ENCODE peak calls at places on chromosomes 7 and 10, in four cellular contexts. H, K, U and O are unnamed samples.

GRCh38 chr7:158646766-158647474 is 57.7 kb downstream of the NCAPG2 start:
- DNase-seq in H (no peak), U (peak), K (no peak), O (no peak)

GRCh38 chr10:21505711-21506278 is 19.7 kb downstream of the SKIDA1 start:
- DNase-seq in K (no peak), U (no peak), H (no peak), O (no peak)

GRCh38 chr10:15518256-15518655 is 147.2 kb upstream of the FAM171A1 start:
- DNase-seq in H (no peak), K (no peak), U (no peak), O (no peak)

GRCh38 chr7:105296491-105296890 is 92.2 kb downstream of the SRPK2 start:
- DNase-seq in K (no peak), U (no peak), H (no peak), O (no peak)

GRCh38 chr7:38373155-38373554 is 99.7 kb upstream of the TARP start:
- DNase-seq in K (no peak), H (no peak), U (no peak), O (no peak)

GRCh38 chr10:28906440-28906839 is 229.1 kb downstream of the BAMBI start:
- DNase-seq in U (no peak), K (no peak), H (no peak), O (no peak)

GRCh38 chr10:118701529-118702323 is 53.0 kb downstream of the CACUL1 start:
- DNase-seq in K (no peak), H (no peak), U (no peak), O (no peak)

GRCh38 chr7:95471076-95471475 is 14.7 kb upstream of the ASB4 start:
- DNase-seq in U (no peak), H (no peak), K (no peak), O (no peak)

GRCh38 chr7:88432321-88432720 is 125.6 kb upstream of the STEAP4 start:
- DNase-seq in K (no peak), H (no peak), U (no peak), O (no peak)

GRCh38 chr7:45076946-45077345 is 11.8 kb downstream of the NACAD start:
- DNase-seq in U (no peak), H (no peak), K (no peak), O (no peak)

GRCh38 chr10:89531359-89531758 is 4.0 kb downstream of the SLC16A12 start:
- DNase-seq in H (no peak), U (no peak), K (no peak), O (no peak)

GRCh38 chr10:48899781-48900180 is 39.9 kb downstream of the LRRC18 start:
- DNase-seq in U (no peak), K (no peak), H (no peak), O (no peak)
- TF ChIP-seq POLR2A in U (no peak), K (no peak), H (no peak), O (no peak)

DNA sequence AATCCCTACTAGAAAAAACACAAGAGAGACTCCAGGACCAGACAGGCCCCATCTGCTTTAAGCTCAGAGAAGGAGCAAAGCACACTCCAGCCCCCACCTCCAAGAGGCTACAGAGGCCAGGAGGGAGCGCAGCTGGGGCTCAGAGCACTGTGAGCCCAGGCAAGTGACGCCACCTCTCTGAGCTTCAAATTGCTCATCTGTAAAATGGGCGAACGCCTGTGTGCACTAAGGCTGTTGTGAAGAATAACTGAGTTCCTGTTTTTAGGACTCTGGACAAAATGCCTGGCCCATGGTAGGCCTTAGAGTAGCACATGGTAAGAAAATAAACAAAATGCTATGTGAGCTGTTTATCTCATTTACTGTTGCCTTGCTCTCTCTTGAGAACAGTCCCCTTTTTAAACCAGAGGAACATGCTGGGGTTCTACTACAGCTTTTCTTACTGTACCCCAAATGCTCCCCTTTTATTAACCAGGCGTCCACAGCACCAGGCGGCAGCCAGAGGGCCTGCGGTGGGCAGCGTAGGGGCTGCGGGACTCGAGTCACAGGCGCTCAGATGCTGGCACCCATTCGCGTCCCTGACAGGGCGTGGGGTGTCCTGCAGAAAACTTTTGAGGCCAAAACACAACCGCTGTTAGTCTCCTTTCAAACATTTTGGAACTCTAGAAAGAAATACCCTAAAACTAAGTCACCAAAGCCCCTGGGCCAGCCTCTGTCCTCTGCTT is 103.8 kb downstream of the TAX1BP1 start:
- DNase-seq in H (no peak), K (no peak), U (no peak), O (no peak)
- TF ChIP-seq POLR2A in H (no peak), K (no peak), U (no peak), O (no peak)

DNA sequence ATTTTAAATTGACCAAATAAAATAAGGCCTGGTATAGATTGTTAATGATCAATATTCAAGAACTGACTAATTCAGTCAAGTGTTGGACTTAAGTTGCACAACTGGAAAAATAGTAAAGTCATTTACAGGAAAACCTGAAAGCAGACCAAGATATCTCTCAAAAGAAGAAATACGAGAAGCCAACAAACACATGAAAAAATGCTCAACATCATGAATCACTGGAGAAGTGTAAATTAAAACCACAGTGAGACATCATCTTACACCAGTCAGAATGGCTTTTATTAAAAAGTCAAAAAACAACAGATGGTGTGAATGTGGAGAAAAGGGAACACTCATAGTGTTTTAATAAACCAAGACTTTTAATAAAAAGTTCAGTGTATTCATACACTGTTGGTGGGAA is 80.4 kb upstream of the MALRD1 start:
- DNase-seq in K (no peak), U (no peak), H (no peak), O (no peak)
- TF ChIP-seq POLR2A in K (no peak), U (no peak), H (no peak), O (no peak)

DNA sequence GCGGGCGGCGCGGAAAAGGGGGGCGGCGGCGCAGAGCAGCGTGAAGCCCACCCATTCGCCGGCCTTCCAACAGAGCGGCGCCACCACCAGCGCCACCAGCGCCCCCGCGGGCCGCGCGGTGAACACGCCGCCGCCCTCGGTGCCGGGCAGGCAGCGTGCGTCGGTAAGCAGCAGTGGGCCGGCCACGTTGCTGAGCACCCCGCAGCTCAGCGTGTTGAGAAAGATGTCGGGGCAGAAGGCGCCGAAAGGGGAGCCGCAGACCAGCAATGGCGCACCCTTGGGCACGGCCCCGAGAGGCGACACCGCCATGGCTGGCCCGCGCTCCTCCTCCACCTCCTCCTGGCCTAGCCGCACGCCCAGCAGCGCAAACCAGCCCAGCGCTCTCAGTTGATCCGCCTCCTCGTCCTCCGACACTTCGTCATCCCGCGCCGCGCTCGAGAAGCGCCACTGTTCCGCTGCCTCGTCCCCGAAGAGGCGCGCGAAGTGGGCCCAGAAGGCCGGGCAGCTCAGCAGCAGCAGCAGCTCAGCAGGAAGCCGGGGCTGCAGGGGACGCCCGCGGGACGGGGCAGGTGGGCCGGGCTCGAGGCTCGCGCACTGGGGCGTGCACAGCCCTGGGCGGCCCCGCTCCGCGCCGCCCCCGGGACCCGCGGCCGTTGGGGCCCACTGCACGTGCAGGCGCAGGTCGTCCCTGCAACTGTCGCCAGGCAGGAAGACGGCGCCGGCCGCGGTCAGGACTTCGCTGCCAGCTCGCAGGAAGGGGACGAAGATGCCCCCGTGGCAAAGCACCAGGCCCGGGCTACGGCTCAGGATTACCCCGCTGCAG is 623 bp downstream of the TYSND1 start:
- DNase-seq in U (peak), H (peak), K (peak), O (peak)
- TF ChIP-seq POLR2A in U (no peak), H (peak), K (no peak), O (no peak)

GRCh38 chr10:73116017-73116416 is 5.8 kb downstream of the NUDT13 start:
- DNase-seq in U (no peak), H (no peak), K (no peak), O (no peak)

GRCh38 chr10:73119457-73119856 is 9.2 kb downstream of the NUDT13 start:
- DNase-seq in K (no peak), H (no peak), U (no peak), O (no peak)

GRCh38 chr10:73113543-73113942 is 3.3 kb downstream of the NUDT13 start:
- DNase-seq in K (no peak), U (no peak), H (no peak), O (no peak)

GRCh38 chr10:73119952-73120351 is 9.7 kb downstream of the NUDT13 start:
- DNase-seq in H (no peak), U (no peak), K (no peak), O (no peak)

GRCh38 chr10:73117976-73118743 is 7.9 kb downstream of the NUDT13 start:
- DNase-seq in K (no peak), U (no peak), H (no peak), O (no peak)
- TF ChIP-seq POLR2A in K (no peak), U (no peak), H (no peak), O (no peak)

GRCh38 chr10:30786131-30786530 is 156.6 kb upstream of the LYZL2 start:
- DNase-seq in H (no peak), K (no peak), U (no peak), O (peak)

GRCh38 chr10:30786906-30787305 is 157.4 kb upstream of the LYZL2 start:
- DNase-seq in K (no peak), U (no peak), H (no peak), O (no peak)

GRCh38 chr10:30783939-30784500 is 154.5 kb upstream of the LYZL2 start:
- DNase-seq in U (peak), H (peak), K (peak), O (peak)

GRCh38 chr10:30784521-30784895 is 155.0 kb upstream of the LYZL2 start:
- DNase-seq in H (no peak), U (no peak), K (no peak), O (no peak)

DNA sequence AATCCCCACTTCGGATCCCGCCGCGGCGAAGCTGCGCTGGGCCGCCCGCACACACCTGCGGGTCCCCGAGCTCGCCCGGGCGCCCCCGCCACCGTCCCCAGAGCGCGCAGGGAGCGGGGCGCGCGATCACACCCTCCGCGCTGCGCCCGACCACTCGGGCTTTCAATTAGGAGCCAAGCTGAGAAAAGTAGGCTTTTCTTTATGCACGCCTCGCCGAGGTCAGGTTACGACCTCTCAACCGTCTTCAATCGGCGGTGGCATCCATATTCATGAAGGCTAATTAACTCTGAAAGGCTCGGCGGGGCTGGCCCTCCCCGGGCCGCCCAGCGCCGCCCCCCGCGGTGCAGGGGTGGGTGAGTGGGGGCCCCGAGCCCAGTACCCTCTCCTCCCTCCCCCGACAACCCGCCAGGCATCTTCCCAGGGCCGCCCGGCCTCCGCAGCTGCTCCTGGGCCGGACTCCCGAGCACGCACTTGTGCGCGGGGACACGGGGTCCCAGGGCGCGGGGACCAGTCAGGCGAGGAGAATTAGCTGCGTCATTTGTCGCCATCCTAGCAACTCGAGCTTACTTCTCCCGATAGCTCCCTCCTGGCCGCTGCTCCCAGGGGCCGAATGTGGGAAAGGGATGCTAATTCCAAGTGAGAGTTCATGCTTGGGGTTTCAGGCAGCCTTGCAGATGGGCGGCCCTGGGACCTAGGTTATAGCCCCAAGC is 155.5 kb upstream of the LYZL2 start:
- DNase-seq in U (peak), K (peak), H (peak), O (peak)
- TF ChIP-seq POLR2A in U (no peak), K (no peak), H (no peak), O (no peak)

GRCh38 chr7:27656724-27657123 is 6.0 kb downstream of the HIBADH start:
- DNase-seq in K (no peak), U (no peak), H (no peak), O (no peak)

GRCh38 chr7:27663989-27664331 is 1.3 kb upstream of the HIBADH start:
- DNase-seq in K (no peak), H (no peak), U (no peak), O (no peak)

GRCh38 chr7:27661776-27662489 is 750 bp downstream of the HIBADH start:
- DNase-seq in K (peak), H (no peak), U (peak), O (no peak)

DNA sequence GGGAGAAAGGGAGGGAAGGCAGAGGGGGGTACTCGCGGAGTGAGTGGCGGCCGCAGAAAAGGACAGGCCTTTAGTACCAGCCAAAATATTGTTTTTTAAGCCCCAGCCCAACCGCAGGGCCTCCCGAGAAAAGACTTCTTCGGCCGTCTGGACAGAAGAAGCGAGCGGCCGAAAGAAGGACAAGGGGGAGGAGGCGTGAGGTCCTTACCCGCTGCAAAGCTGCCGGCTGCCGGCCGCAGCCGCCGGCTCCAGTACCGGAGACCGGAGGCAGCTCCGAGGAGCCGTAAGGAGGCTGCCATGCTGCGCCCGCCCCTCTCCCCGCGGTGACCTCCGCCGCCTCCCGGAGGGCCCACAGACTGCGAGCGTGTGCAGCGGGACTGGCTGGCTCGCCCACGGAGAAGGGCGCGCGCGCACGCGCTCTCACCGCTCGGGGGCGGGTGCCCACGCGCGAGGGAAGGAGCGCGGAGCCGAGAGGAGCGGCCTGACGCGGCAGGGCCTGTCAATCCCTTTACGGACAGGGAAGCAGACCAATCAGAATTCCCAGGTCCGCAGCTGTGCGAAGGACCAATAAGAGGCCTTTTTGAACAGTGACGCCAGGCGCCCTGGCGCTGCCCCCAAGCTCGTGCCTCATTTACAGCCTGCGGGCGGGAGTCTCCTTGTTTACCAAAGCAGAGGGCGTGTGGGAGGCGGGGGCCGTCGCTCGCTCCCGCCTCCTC is at the start of gene HIBADH:
- DNase-seq in K (peak), U (peak), H (peak), O (peak)
- TF ChIP-seq POLR2A in K (peak), U (peak), H (peak), O (peak)

GRCh38 chr7:13991791-13992620 is 2.5 kb upstream of the ETV1 start:
- DNase-seq in H (no peak), K (no peak), U (no peak), O (no peak)

GRCh38 chr7:13992621-13992982 is 3.1 kb upstream of the ETV1 start:
- DNase-seq in H (no peak), K (no peak), U (no peak), O (no peak)

GRCh38 chr7:13990319-13990983 is 985 bp upstream of the ETV1 start:
- DNase-seq in H (peak), K (no peak), U (peak), O (peak)

GRCh38 chr7:13989944-13990295 is 454 bp upstream of the ETV1 start:
- DNase-seq in K (no peak), U (no peak), H (no peak), O (no peak)

DNA sequence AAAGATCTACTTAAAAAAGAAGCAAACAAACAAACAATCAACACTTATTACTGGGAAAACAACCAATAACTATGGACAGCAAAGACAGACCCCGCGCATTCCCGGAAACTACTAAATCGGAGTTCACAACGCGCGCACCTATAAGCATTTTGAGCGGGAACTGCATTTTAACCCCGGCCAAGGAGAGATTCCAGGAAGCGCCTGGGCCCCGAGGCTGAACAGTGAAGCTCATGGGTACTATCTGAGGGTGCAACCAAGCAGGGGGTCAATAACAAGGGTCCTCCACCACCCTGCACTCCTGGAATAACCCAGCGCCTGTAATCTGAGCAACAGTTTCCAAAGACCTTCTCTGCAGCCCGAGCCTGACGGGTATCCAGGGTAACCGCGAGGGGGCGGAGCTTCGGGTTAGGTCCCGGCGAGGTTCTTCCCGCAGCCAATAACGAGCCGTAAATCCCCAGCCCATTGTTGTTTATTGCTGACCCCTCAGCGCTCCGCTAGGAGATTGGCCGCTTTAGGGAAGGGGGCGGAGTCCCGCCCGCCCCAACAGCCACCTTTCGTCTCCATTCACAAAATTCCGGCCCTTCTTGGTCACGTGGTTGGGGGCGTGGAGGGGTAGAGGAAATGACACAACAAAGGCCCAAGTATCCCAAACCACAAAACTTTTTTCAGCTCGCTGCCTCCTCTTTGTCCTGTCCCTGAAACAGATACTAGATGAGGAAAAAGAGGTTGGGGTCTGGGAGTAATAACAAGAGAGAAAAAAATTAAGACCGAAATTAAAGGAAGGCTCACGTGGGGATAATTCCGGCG is 1.7 kb upstream of the ETV1 start:
- DNase-seq in K (peak), H (peak), U (peak), O (peak)
- TF ChIP-seq POLR2A in K (no peak), H (no peak), U (no peak), O (peak)